ENCODE peak calls at places on chromosomes 11 and 22, in four cellular contexts. One of them, this sample, is unnamed. For H3K9me3, the result is how much of the 10 kb centered on the place peaks cover.

GRCh38 chr11:72814831-72815618 is 814 bp downstream of the ATG16L2 start:
- DNase-seq in colonic mucosa: peak
- DNase-seq in naive thymus-derived CD4-positive, alpha-beta T cell: peak
- DNase-seq in kidney: no peak
- DNase-seq in this sample: peak

GRCh38 chr11:111044751-111045407 is 200.6 kb upstream of the POU2AF2 start:
- DNase-seq in kidney: no peak
- DNase-seq in naive thymus-derived CD4-positive, alpha-beta T cell: no peak
- DNase-seq in colonic mucosa: no peak
- DNase-seq in this sample: no peak

GRCh38 chr11:97502201-97502600 is 1112.4 kb downstream of the JRKL start:
- DNase-seq in kidney: no peak
- DNase-seq in colonic mucosa: no peak
- DNase-seq in naive thymus-derived CD4-positive, alpha-beta T cell: no peak
- DNase-seq in this sample: no peak

GRCh38 chr22:49850021-49850911 is 3.4 kb upstream of the ZBED4 start:
- DNase-seq in naive thymus-derived CD4-positive, alpha-beta T cell: no peak
- DNase-seq in kidney: no peak
- DNase-seq in colonic mucosa: no peak
- DNase-seq in this sample: no peak

GRCh38 chr11:9563196-9563730 is 10.2 kb upstream of the WEE1 start:
- DNase-seq in colonic mucosa: no peak
- DNase-seq in naive thymus-derived CD4-positive, alpha-beta T cell: no peak
- DNase-seq in kidney: no peak
- DNase-seq in this sample: no peak

GRCh38 chr11:10301656-10302293 is 3.1 kb upstream of the ADM start:
- DNase-seq in colonic mucosa: no peak
- DNase-seq in naive thymus-derived CD4-positive, alpha-beta T cell: no peak
- DNase-seq in kidney: no peak
- DNase-seq in this sample: no peak

GRCh38 chr11:61919841-61920631 is 2.7 kb upstream of the RAB3IL1 start:
- DNase-seq in kidney: peak
- DNase-seq in colonic mucosa: no peak
- DNase-seq in naive thymus-derived CD4-positive, alpha-beta T cell: no peak
- DNase-seq in this sample: no peak

GRCh38 chr11:15471028-15471708 is 356.4 kb downstream of the INSC start:
- DNase-seq in colonic mucosa: peak
- DNase-seq in naive thymus-derived CD4-positive, alpha-beta T cell: no peak
- DNase-seq in kidney: no peak
- DNase-seq in this sample: no peak

GRCh38 chr11:86726118-86726748 is 53.8 kb upstream of the ME3 start:
- DNase-seq in kidney: no peak
- DNase-seq in naive thymus-derived CD4-positive, alpha-beta T cell: no peak
- DNase-seq in colonic mucosa: no peak
- DNase-seq in this sample: no peak

GRCh38 chr22:22810018-22810427 is 77.6 kb upstream of the IGLL5 start:
- DNase-seq in naive thymus-derived CD4-positive, alpha-beta T cell: peak
- DNase-seq in colonic mucosa: no peak
- DNase-seq in kidney: peak
- DNase-seq in this sample: peak

GRCh38 chr11:15185021-15185420 is 70.3 kb downstream of the INSC start:
- DNase-seq in kidney: no peak
- DNase-seq in colonic mucosa: no peak
- DNase-seq in naive thymus-derived CD4-positive, alpha-beta T cell: no peak
- DNase-seq in this sample: no peak

GRCh38 chr22:20039683-20040325 is 18.9 kb downstream of the TANGO2 start:
- DNase-seq in naive thymus-derived CD4-positive, alpha-beta T cell: no peak
- DNase-seq in kidney: no peak
- DNase-seq in colonic mucosa: no peak
- DNase-seq in this sample: no peak

GRCh38 chr11:72776844-72777754 is 16.7 kb downstream of the STARD10 start:
- DNase-seq in naive thymus-derived CD4-positive, alpha-beta T cell: no peak
- DNase-seq in kidney: no peak
- DNase-seq in colonic mucosa: peak
- DNase-seq in this sample: no peak

GRCh38 chr11:112632866-112633505 is 328.2 kb upstream of the NCAM1 start:
- DNase-seq in kidney: no peak
- DNase-seq in colonic mucosa: no peak
- DNase-seq in naive thymus-derived CD4-positive, alpha-beta T cell: no peak
- DNase-seq in this sample: no peak

GRCh38 chr22:37430941-37431340 is 3.7 kb upstream of the ELFN2 start:
- DNase-seq in naive thymus-derived CD4-positive, alpha-beta T cell: no peak
- DNase-seq in kidney: no peak
- DNase-seq in colonic mucosa: no peak
- DNase-seq in this sample: no peak

GRCh38 chr11:85029964-85030363 is 597.2 kb downstream of the DLG2 start:
- DNase-seq in kidney: no peak
- DNase-seq in naive thymus-derived CD4-positive, alpha-beta T cell: no peak
- DNase-seq in colonic mucosa: no peak
- DNase-seq in this sample: no peak

GRCh38 chr11:128506999-128507591 is 80.3 kb downstream of the ETS1 start:
- DNase-seq in colonic mucosa: peak
- DNase-seq in kidney: peak
- DNase-seq in naive thymus-derived CD4-positive, alpha-beta T cell: no peak
- DNase-seq in this sample: peak

GRCh38 chr22:40022536-40023225 is 27.9 kb downstream of the FAM83F start:
- DNase-seq in kidney: peak
- DNase-seq in colonic mucosa: peak
- DNase-seq in naive thymus-derived CD4-positive, alpha-beta T cell: no peak
- DNase-seq in this sample: peak

DNA sequence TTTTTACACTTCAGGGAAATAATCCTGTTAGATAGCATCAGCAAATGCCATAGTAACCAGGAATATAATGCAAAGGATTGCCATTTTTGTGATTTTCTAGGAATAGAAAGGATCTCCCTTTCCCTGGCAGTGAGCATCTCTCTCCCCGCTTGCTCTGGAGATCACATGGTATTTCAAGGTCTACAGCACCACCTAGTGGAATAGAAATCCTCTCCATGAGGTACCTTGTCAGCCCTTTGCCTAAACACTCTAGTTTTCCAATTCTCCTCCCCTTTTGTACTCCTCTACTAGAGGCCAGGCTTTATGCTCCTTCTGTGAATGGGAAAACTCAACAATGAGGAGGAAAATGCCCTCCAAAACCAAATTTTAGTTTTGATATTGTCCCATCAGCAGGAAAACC is 78.4 kb downstream of the XRRA1 start:
- DNase-seq in naive thymus-derived CD4-positive, alpha-beta T cell: no peak
- DNase-seq in kidney: no peak
- DNase-seq in colonic mucosa: no peak
- DNase-seq in this sample: no peak
- H3K9me3 ChIP-seq in naive thymus-derived CD4-positive, alpha-beta T cell: half or more
- H3K9me3 ChIP-seq in kidney: half or more
- H3K9me3 ChIP-seq in colonic mucosa: under half
- H3K9me3 ChIP-seq in this sample: under half

DNA sequence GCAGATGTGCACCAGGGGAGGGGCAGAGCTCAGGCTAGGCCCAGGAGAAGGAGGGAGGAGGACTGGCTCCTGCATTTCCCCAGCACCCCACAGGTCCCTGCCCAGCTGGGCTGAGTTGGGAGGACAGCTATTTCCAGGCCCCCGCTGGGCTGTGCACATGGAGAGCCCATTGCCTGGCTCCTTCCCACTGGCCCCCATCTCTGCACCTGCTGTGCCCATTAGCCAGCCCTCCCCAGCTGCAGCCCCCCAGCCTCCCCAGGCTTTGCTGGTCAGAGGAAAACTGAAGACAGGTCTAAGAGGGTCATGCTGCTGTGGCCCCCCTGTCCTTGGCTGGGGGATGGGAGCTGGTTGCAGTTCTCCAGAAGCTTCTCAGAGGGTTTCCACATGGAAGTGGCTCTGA is 81.8 kb upstream of the SHANK2 start:
- DNase-seq in kidney: peak
- DNase-seq in colonic mucosa: no peak
- DNase-seq in naive thymus-derived CD4-positive, alpha-beta T cell: no peak
- DNase-seq in this sample: no peak
- H3K9me3 ChIP-seq in kidney: under half
- H3K9me3 ChIP-seq in colonic mucosa: under half
- H3K9me3 ChIP-seq in naive thymus-derived CD4-positive, alpha-beta T cell: under half
- H3K9me3 ChIP-seq in this sample: under half

DNA sequence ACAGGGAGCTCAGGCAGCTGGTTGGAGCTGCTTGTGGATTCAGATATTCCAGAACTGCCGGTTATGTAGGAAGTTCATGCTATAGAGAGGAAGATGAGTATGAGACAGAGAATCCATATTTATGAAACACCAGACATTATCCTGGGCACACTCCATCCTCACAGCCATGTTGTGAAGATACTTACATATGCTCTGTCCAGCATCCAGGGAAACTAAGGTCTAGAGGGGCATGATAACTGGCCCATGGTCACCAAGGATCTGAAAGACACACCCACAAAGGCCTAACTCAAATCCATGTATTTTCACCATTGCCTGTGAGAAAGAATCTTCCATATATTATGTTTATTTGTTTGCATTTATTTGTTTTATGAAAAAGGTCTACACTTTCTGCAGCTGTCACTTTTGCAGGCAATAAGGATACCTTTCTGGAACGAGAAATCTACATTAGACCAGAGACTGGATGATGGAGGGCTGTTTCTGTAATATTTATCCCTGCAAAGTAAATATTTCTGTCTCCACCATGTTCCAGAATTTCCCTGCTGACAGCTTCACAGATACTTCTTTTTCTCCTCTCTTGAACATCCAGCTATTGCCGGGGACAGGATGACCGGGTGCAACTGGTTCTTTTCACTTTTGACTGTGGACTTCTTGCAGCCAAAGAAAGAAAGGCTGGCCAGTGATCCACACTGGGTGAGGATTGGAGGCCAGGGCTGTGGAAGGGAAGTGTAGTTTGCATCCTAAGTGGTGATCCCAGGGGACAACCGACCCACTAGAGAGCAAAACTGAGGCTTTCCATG is 145.9 kb upstream of the NAV2 start:
- DNase-seq in colonic mucosa: no peak
- DNase-seq in naive thymus-derived CD4-positive, alpha-beta T cell: no peak
- DNase-seq in kidney: no peak
- DNase-seq in this sample: no peak
- H3K9me3 ChIP-seq in colonic mucosa: under half
- H3K9me3 ChIP-seq in naive thymus-derived CD4-positive, alpha-beta T cell: under half
- H3K9me3 ChIP-seq in kidney: under half
- H3K9me3 ChIP-seq in this sample: under half

GRCh38 chr22:11616811-11617210 is 3911.2 kb upstream of the OR11H1 start:
- DNase-seq in colonic mucosa: no peak
- DNase-seq in naive thymus-derived CD4-positive, alpha-beta T cell: no peak
- DNase-seq in kidney: peak
- DNase-seq in this sample: no peak
- H3K9me3 ChIP-seq in colonic mucosa: under half
- H3K9me3 ChIP-seq in naive thymus-derived CD4-positive, alpha-beta T cell: under half
- H3K9me3 ChIP-seq in kidney: under half
- H3K9me3 ChIP-seq in this sample: under half

GRCh38 chr11:108781921-108782320 is 117.1 kb downstream of the DDX10 start:
- DNase-seq in colonic mucosa: no peak
- DNase-seq in naive thymus-derived CD4-positive, alpha-beta T cell: no peak
- DNase-seq in kidney: no peak
- DNase-seq in this sample: no peak
- H3K9me3 ChIP-seq in colonic mucosa: under half
- H3K9me3 ChIP-seq in naive thymus-derived CD4-positive, alpha-beta T cell: under half
- H3K9me3 ChIP-seq in kidney: under half
- H3K9me3 ChIP-seq in this sample: under half